ENCODE peak calls at places on chromosomes 2 and 18, in five cellular contexts. Q is head of caudate nucleus, B is cardiac septum, M is RPMI7951, F is NCI-H1436. O is an unnamed sample.

GRCh38 chr18:13452448-13452811 is 233.9 kb downstream of the LDLRAD4 start:
- DNase-seq in Q (no peak), B (peak; percentile 69), M (peak; percentile 72), F (no peak), O (peak; percentile 94)

GRCh38 chr2:60516383-60516811 is 37.1 kb downstream of the BCL11A start:
- DNase-seq in Q (no peak), B (no peak), M (peak; percentile 24), F (no peak), O (peak; percentile 71)

GRCh38 chr2:188784269-188784762 is 189.9 kb upstream of the COL3A1 start:
- DNase-seq in Q (no peak), B (no peak), M (no peak), F (no peak), O (no peak)

GRCh38 chr2:30714811-30715709 is 92.2 kb downstream of the CAPN13 start:
- DNase-seq in Q (no peak), B (no peak), M (peak; percentile 79), F (no peak), O (no peak)

GRCh38 chr18:78123926-78124797 is 855.5 kb upstream of the SALL3 start:
- DNase-seq in Q (no peak), B (no peak), M (no peak), F (no peak), O (no peak)

GRCh38 chr18:48622911-48623431 is 84.1 kb downstream of the CTIF start:
- DNase-seq in Q (no peak), B (no peak), M (peak; percentile 6), F (no peak), O (peak; percentile 50)

GRCh38 chr2:86037141-86037794 is 68.4 kb downstream of the POLR1A start:
- DNase-seq in Q (no peak), B (peak; percentile 87), M (peak; percentile 97), F (no peak), O (peak; percentile 71)

GRCh38 chr2:147374410-147374811 is 470.4 kb upstream of the ACVR2A start:
- DNase-seq in Q (no peak), B (no peak), M (no peak), F (no peak), O (no peak)

O was measured in A172.